ENCODE peak calls at places on chromosomes 4 and X, in eight cellular contexts. X, L, Q, H, V, M, B and I are unnamed samples.

GRCh38 chr4:53132117-53132889 is 233.6 kb downstream of the SCFD2 start:
- DNase-seq in Q (no peak), X (no peak), V (no peak), B (no peak), L (no peak), M (no peak), H (peak), I (no peak)

GRCh38 chr4:3283483-3283882 is 9.3 kb upstream of the RGS12 start:
- DNase-seq in Q (no peak), H (no peak), L (no peak), X (no peak), M (no peak), B (no peak), V (no peak), I (no peak)

GRCh38 chr4:95181446-95182306 is 367.1 kb downstream of the UNC5C start:
- DNase-seq in Q (peak), V (no peak), L (no peak), X (peak), B (no peak), H (peak), M (no peak), I (no peak)

GRCh38 chr4:113069212-113069892 is 19.9 kb downstream of the ANK2 start:
- DNase-seq in X (no peak), Q (no peak), V (no peak), B (peak), L (no peak), M (no peak), H (no peak), I (no peak)

GRCh38 chr4:30536231-30536630 is 183.9 kb upstream of the PCDH7 start:
- DNase-seq in V (no peak), B (no peak), X (no peak), H (peak), M (no peak), Q (no peak), L (no peak), I (no peak)

GRCh38 chr4:171774642-171775041 is 38.6 kb upstream of the GALNTL6 start:
- DNase-seq in H (no peak), B (no peak), Q (no peak), L (no peak), X (no peak), V (no peak), M (no peak), I (no peak)

GRCh38 chr4:76857010-76857409 is 40.9 kb downstream of the SOWAHB start:
- DNase-seq in M (no peak), L (no peak), B (peak), H (no peak), X (no peak), V (no peak), Q (no peak), I (no peak)

GRCh38 chr4:2792711-2793577 is at the start of gene SH3BP2:
- DNase-seq in M (peak), Q (peak), B (peak), X (no peak), L (no peak), H (peak), V (no peak), I (no peak)

GRCh38 chr4:5955201-5955821 is 62.4 kb upstream of the CRMP1 start:
- DNase-seq in Q (peak), M (no peak), V (no peak), B (no peak), L (no peak), H (no peak), X (no peak), I (no peak)

GRCh38 chrX:71082778-71083177 is 12.9 kb upstream of the FOXO4 start:
- DNase-seq in B (no peak), V (no peak), H (no peak), L (no peak), Q (no peak), X (no peak), M (no peak), I (no peak)

GRCh38 chrX:133609151-133609550 is 193.9 kb upstream of the GPC4 start:
- DNase-seq in X (no peak), Q (no peak), M (no peak), H (no peak), V (no peak), B (no peak), L (no peak), I (no peak)

GRCh38 chr4:86380176-86380724 is 20.4 kb upstream of the MAPK10 start:
- DNase-seq in L (no peak), B (no peak), V (no peak), X (no peak), Q (no peak), H (no peak), M (no peak), I (no peak)

GRCh38 chrX:136495043-136495442 is 2.3 kb upstream of the HTATSF1 start:
- DNase-seq in B (no peak), V (no peak), L (no peak), X (no peak), H (no peak), M (no peak), Q (no peak), I (no peak)

GRCh38 chrX:151641564-151641963 is 53.7 kb upstream of the PRRG3 start:
- DNase-seq in X (no peak), H (no peak), V (no peak), M (no peak), L (no peak), Q (no peak), B (no peak), I (no peak)

GRCh38 chr4:155953151-155954117 is at the start of gene CTSO:
- DNase-seq in M (peak), H (peak), L (peak), V (peak), X (peak), Q (peak), B (peak), I (peak)

GRCh38 chrX:13283968-13284914 is 35.6 kb downstream of the ATXN3L start:
- DNase-seq in M (no peak), V (no peak), Q (peak), X (no peak), H (peak), B (peak), L (no peak), I (no peak)

GRCh38 chr4:103306870-103307345 is 108.8 kb upstream of the CENPE start:
- DNase-seq in X (no peak), M (no peak), V (no peak), Q (peak), H (no peak), B (no peak), L (no peak), I (no peak)

GRCh38 chrX:115896362-115896761 is 274.2 kb upstream of the AGTR2 start:
- DNase-seq in L (no peak), X (no peak), H (no peak), Q (peak), M (no peak), V (no peak), B (no peak), I (no peak)

GRCh38 chr4:8157496-8157895 is 1.1 kb downstream of the ABLIM2 start:
- DNase-seq in H (peak), V (no peak), L (no peak), M (peak), Q (peak), B (no peak), X (no peak), I (no peak)
- H3K4me3 ChIP-seq in H (peak), V (no peak), L (peak), M (peak), Q (no peak), B (no peak), X (peak), I (no peak)

GRCh38 chr4:7110546-7110945 is 42.7 kb upstream of the GRPEL1 start:
- DNase-seq in B (no peak), X (no peak), V (no peak), H (no peak), M (no peak), Q (no peak), L (no peak), I (no peak)

GRCh38 chr4:7107166-7107905 is 39.5 kb upstream of the GRPEL1 start:
- DNase-seq in X (no peak), V (no peak), M (no peak), Q (peak), L (no peak), H (no peak), B (no peak), I (no peak)

GRCh38 chr4:7108046-7108625 is 40.3 kb upstream of the GRPEL1 start:
- DNase-seq in V (no peak), Q (peak), L (no peak), M (no peak), H (no peak), B (no peak), X (no peak), I (no peak)

GRCh38 chr4:7109169-7109568 is 41.3 kb upstream of the GRPEL1 start:
- DNase-seq in X (no peak), V (no peak), M (no peak), H (no peak), Q (no peak), B (no peak), L (no peak), I (no peak)

DNA sequence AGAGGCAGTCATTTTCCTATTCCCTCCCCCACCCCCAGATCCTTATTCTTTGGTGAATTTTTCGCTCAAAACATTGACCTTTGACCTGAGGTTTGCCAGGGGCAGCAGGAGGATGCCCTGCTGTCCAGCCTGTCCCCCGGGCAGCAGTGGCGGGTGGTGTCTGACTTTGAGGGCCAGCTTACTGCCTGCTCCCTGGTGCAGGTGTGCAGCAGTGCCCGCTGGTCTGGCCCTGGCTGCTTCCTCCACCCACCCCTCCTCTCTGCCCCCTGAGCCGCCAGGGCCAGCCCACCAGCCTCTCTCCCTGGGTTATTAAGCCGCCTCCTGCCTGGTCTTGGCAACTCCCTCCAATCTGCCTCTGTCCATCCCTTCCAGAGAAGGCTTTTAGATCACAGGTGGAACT is 40.8 kb upstream of the GRPEL1 start:
- DNase-seq in Q (peak), V (no peak), B (no peak), X (no peak), H (no peak), L (no peak), M (no peak), I (no peak)
- H3K4me3 ChIP-seq in Q (no peak), V (no peak), B (no peak), X (no peak), H (no peak), L (no peak), M (no peak), I (no peak)

DNA sequence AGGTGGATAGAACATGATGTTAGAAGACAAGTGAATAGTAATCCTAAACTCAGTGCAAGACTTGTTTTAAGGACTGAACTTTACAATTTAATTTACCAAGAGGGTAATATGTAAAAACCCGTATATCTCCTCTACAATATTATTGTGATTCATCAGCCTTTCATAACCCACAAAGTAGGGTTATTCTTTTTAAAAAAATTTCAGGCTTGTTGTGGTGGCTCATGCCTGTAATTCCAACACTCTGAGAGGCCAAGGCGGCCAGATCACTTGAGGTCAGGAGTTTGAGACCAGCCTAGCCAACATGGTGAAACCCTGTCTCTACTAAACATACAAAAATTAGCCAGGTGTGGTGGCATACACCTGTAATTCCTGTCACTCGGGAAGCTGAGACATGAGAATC is 7.2 kb downstream of the IBSP start:
- DNase-seq in M (no peak), B (peak), X (no peak), V (no peak), Q (no peak), L (no peak), H (no peak), I (no peak)
- H3K4me3 ChIP-seq in M (no peak), B (no peak), X (no peak), V (no peak), Q (no peak), L (no peak), H (no peak), I (no peak)

GRCh38 chr4:147596377-147596776 is 20.8 kb upstream of the TMEM184C start:
- DNase-seq in V (no peak), B (peak), L (no peak), M (no peak), H (no peak), X (no peak), Q (no peak), I (no peak)
- H3K4me3 ChIP-seq in V (no peak), B (no peak), L (no peak), M (no peak), H (no peak), X (no peak), Q (no peak), I (no peak)

GRCh38 chr4:173763374-173763773 is 233.3 kb upstream of the HAND2 start:
- DNase-seq in Q (no peak), H (no peak), V (no peak), B (no peak), X (no peak), M (no peak), L (no peak), I (no peak)
- H3K4me3 ChIP-seq in Q (no peak), H (no peak), V (no peak), B (no peak), X (no peak), M (no peak), L (no peak), I (no peak)